ENCODE peak calls at places on chromosomes 3 and 15, in four cellular contexts. I, Z, M and X are unnamed samples.

GRCh38 chr3:38095687-38096483 is 41.0 kb downstream of the ACAA1 start:
- DNase-seq in Z (no peak), I (no peak), M (no peak), X (no peak)

GRCh38 chr15:90266485-90266884 is 1.0 kb downstream of the NGRN start:
- DNase-seq in Z (no peak), M (no peak), I (no peak), X (peak)

GRCh38 chr15:32774022-32774421 is 56.2 kb downstream of the GREM1 start:
- DNase-seq in Z (no peak), M (no peak), I (no peak), X (peak)

GRCh38 chr3:10729439-10729838 is 86.6 kb upstream of the SLC6A11 start:
- DNase-seq in Z (no peak), I (no peak), M (no peak), X (no peak)

GRCh38 chr3:185733980-185734724 is 90.7 kb downstream of the IGF2BP2 start:
- DNase-seq in M (no peak), I (peak), Z (no peak), X (peak)

GRCh38 chr15:66955871-66956585 is 109.4 kb upstream of the SMAD3 start:
- DNase-seq in I (no peak), M (no peak), Z (no peak), X (peak)

GRCh38 chr3:120615863-120616599 is 19.9 kb downstream of the NDUFB4 start:
- DNase-seq in Z (no peak), I (no peak), M (no peak), X (peak)

GRCh38 chr15:27059610-27060202 is 88.7 kb downstream of the GABRG3 start:
- DNase-seq in I (peak), M (no peak), Z (peak), X (peak)

GRCh38 chr3:107421170-107421792 is 44.0 kb downstream of the CCDC54 start:
- DNase-seq in M (no peak), I (peak), Z (no peak), X (peak)

GRCh38 chr3:110955301-110955880 is 116.2 kb upstream of the NECTIN3 start:
- DNase-seq in Z (no peak), M (no peak), I (no peak), X (peak)

GRCh38 chr3:32399030-32399620 is 7.5 kb downstream of the CMTM7 start:
- DNase-seq in Z (no peak), M (no peak), I (peak), X (peak)

GRCh38 chr15:60006203-60006782 is 2.2 kb downstream of the FOXB1 start:
- DNase-seq in M (no peak), Z (peak), I (peak), X (peak)

DNA sequence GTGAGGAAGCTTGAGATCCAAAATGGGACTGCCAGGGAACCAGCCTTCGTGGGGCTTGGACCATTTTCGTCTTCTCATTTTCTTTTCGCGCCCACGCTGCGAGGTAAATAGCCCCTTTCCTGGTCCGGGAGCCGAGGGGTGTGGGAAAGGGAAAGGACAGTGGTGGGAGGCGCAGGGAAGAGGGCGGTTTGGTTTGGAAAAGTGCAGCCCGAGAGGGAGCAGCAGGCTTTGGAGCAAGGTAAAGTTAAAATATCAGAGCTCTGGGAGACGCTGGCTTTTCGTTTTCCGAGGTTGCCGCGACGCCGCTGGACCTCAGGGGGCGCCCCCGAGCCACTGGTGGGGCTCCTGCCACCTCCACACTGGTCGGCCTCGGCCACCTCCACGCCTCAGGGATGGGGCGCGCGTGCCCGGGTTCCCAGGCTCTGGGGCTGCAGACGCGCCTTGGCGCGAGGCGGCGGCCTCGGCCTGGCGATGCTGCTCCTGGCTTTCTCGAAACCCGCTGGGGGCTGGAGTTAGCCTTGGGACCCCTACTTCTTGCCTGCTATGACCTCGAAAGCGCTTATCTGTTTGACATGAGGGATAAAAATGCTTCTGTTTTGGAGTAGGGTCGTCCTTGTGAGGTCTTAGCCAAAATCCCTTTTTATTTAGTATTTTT is 3.2 kb downstream of the PTPRG start:
- DNase-seq in M (no peak), Z (peak), I (peak), X (peak)
- TF ChIP-seq CHD1 in M (no peak), Z (no peak), I (no peak), X (no peak)

DNA sequence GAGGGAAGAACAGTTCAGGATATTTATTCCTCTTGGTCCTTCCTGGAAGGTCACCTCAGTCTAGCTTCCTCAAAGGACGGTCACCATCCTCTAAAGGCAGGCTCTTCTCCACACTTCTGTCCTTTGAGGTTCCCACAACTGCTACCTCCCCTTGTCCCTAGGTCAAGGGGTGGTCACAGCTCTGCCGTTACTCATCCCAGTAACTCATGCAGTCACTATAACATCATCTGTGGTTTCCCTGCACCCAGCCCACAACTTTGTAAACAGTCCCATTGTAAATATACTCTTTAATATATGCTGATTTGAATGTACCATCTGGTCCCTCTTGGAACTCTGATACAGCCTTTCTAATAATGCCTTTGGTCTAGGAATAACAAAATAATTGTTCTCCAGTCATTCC is 887.4 kb downstream of the FHIT start:
- DNase-seq in I (no peak), M (no peak), Z (no peak), X (peak)
- H3K27ac ChIP-seq in I (no peak), M (no peak), Z (no peak), X (no peak)

DNA sequence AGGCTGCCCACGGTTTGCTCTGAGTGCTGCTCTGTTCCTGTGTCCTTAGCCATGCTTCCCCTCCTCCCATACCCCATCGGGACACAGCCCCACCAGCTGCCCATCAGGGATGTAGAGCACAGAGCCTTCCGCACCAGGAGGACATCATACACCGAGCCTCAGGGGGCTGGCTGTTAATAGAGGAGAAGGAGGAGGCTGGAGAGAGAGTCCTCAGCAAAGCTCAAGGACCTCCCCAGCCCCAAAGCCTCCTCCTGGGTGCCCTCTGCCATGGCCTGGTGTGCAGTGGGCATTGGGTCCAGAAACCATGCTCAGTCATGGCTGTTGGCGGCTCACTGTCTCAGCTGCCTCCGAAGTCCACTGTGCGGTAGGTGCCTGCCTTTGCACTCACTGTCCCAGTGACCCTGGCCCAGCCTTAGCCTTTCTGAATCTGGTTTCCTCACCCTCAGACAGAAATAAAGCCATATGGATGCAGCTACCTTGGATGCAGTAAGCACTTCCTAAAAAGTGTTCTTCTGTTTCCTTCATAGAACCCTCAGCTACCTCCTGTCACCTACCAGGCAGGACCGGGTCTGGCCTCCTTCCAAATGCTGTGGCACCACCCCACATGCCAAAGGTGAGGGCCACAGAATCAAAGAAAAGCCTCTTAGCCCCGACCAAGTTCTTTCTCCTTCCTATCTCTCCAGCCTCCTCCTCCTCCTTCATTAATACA is 53.9 kb downstream of the ACAD9 start:
- DNase-seq in M (no peak), Z (no peak), I (no peak), X (no peak)
- TF ChIP-seq CHD1 in M (no peak), Z (no peak), I (no peak), X (no peak)

GRCh38 chr15:84814826-84815375 is 2.3 kb upstream of the ALPK3 start:
- DNase-seq in Z (no peak), I (no peak), M (no peak), X (no peak)

GRCh38 chr15:84811828-84812227 is 5.3 kb upstream of the ALPK3 start:
- DNase-seq in I (no peak), M (no peak), Z (no peak), X (no peak)

GRCh38 chr15:84813931-84814330 is 3.2 kb upstream of the ALPK3 start:
- DNase-seq in M (no peak), I (no peak), Z (no peak), X (no peak)

GRCh38 chr15:84812842-84813241 is 4.3 kb upstream of the ALPK3 start:
- DNase-seq in M (no peak), Z (no peak), I (no peak), X (no peak)

GRCh38 chr15:84813435-84813834 is 3.7 kb upstream of the ALPK3 start:
- DNase-seq in Z (no peak), I (no peak), M (no peak), X (no peak)
- H3K27ac ChIP-seq in Z (no peak), I (no peak), M (no peak), X (no peak)

GRCh38 chr15:39022532-39023305 is 458.1 kb upstream of the RASGRP1 start:
- DNase-seq in M (no peak), I (no peak), Z (no peak), X (no peak)

GRCh38 chr15:39021341-39021740 is 456.7 kb upstream of the RASGRP1 start:
- DNase-seq in M (no peak), I (no peak), Z (no peak), X (no peak)

GRCh38 chr15:39025881-39026280 is 461.3 kb upstream of the RASGRP1 start:
- DNase-seq in I (no peak), Z (no peak), M (no peak), X (no peak)

GRCh38 chr15:39028069-39028468 is 463.5 kb upstream of the RASGRP1 start:
- DNase-seq in I (no peak), Z (no peak), M (no peak), X (peak)

DNA sequence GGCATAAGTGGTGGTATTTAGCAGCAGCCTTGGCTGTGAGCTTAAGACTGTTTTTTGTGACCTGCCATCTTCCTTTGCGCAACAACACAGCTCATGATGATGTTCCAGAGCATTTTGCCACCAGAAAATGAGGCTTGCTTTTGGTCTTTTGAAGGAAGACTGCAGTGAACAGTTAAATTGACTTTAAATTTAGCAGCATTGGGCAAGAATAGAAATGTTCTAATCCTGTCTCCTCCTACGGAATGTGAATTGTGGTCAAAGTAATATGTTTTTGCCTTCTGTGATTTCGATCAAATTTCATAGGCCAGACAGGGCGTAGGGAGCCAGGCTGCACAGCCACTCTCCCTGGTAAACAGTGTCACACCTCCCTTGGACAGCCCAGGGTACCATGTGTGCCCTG is 460.7 kb upstream of the RASGRP1 start:
- DNase-seq in Z (no peak), M (no peak), I (no peak), X (peak)
- TF ChIP-seq CHD1 in Z (no peak), M (no peak), I (no peak), X (no peak)

GRCh38 chr3:36520241-36521006 is 140.1 kb downstream of the STAC start:
- DNase-seq in I (no peak), Z (no peak), M (no peak), X (no peak)
- H3K27ac ChIP-seq in I (no peak), Z (no peak), M (no peak), X (no peak)

GRCh38 chr15:100332231-100332630 is 9.5 kb downstream of the ADAMTS17 start:
- DNase-seq in Z (no peak), M (no peak), I (no peak), X (no peak)
- TF ChIP-seq CHD1 in Z (no peak), M (no peak), I (no peak), X (no peak)